ENCODE peak calls at places on chromosome 15, in five cellular contexts. S is dorsolateral prefrontal cortex, V is cardiac muscle cell, O is GM12878, D is testis. K is an unnamed sample.

GRCh38 chr15:25251700-25252390 is 187.0 kb downstream of the UBE3A start:
- DNase-seq in O (no peak), V (no peak), S (no peak), D (no peak), K (no peak)

GRCh38 chr15:62472616-62473299 is 307.7 kb upstream of the C2CD4B start:
- DNase-seq in V (no peak), D (no peak), O (no peak), S (no peak), K (peak; percentile 6)

GRCh38 chr15:72198410-72199270 is 1.1 kb upstream of the GRAMD2A start:
- DNase-seq in D (no peak), S (no peak), V (no peak), O (no peak), K (no peak)

GRCh38 chr15:83855956-83856355 is 202.0 kb downstream of the ADAMTSL3 start:
- DNase-seq in O (no peak), S (no peak), D (no peak), V (no peak), K (no peak)

GRCh38 chr15:61243984-61244593 is 15.0 kb upstream of the RORA start:
- DNase-seq in S (no peak), D (no peak), V (no peak), O (no peak), K (no peak)

GRCh38 chr15:63973212-63974009 is 72.9 kb downstream of the DAPK2 start:
- DNase-seq in D (no peak), S (no peak), O (no peak), V (no peak), K (no peak)

GRCh38 chr15:98280576-98280975 is 320.1 kb downstream of the ARRDC4 start:
- DNase-seq in O (no peak), D (no peak), S (no peak), V (no peak), K (no peak)

GRCh38 chr15:90160781-90161727 is 40.1 kb upstream of the SEMA4B start:
- DNase-seq in S (no peak), O (no peak), D (no peak), V (no peak), K (no peak)

GRCh38 chr15:101037090-101037830 is 118.1 kb downstream of the LRRK1 start:
- DNase-seq in S (no peak), O (no peak), V (no peak), D (peak; percentile 6), K (no peak)

GRCh38 chr15:80550219-80550909 is 144.7 kb upstream of the ABHD17C start:
- DNase-seq in V (peak; percentile 94), D (no peak), O (peak; percentile 5), S (no peak), K (peak; percentile 49)

GRCh38 chr15:49122541-49123062 is 32.8 kb downstream of the COPS2 start:
- DNase-seq in D (no peak), O (no peak), S (no peak), V (no peak), K (no peak)

GRCh38 chr15:69126054-69126469 is 34.4 kb upstream of the GLCE start:
- DNase-seq in D (no peak), O (no peak), V (peak; percentile 95), S (no peak), K (no peak)

GRCh38 chr15:60744826-60745225 is 265.9 kb upstream of the ICE2 start:
- DNase-seq in D (no peak), S (no peak), O (no peak), V (no peak), K (no peak)

GRCh38 chr15:91660174-91660649 is 193.3 kb upstream of the SLCO3A1 start:
- DNase-seq in V (no peak), O (no peak), S (no peak), D (no peak), K (no peak)

GRCh38 chr15:32042269-32042996 is 12.1 kb downstream of the CHRNA7 start:
- DNase-seq in V (no peak), S (no peak), O (no peak), D (no peak), K (no peak)

GRCh38 chr15:82572986-82573385 is 32.7 kb upstream of the RPS17 start:
- DNase-seq in D (no peak), V (no peak), S (peak; percentile 47), O (no peak), K (no peak)

GRCh38 chr15:65556622-65557021 is 26.4 kb downstream of the HACD3 start:
- DNase-seq in V (no peak), D (no peak), O (no peak), S (no peak), K (no peak)

GRCh38 chr15:41511331-41512077 is 2.1 kb downstream of the LTK start:
- DNase-seq in V (no peak), S (no peak), O (no peak), D (no peak), K (no peak)

GRCh38 chr15:96585634-96586386 is 255.3 kb downstream of the NR2F2 start:
- DNase-seq in O (no peak), V (peak; percentile 40), S (no peak), D (no peak), K (no peak)

GRCh38 chr15:69414702-69415161 is 583 bp downstream of the KIF23 start:
- DNase-seq in V (peak; percentile 95), D (peak; percentile 28), O (no peak), S (no peak), K (peak; percentile 69)

GRCh38 chr15:69292826-69293420 is 5.8 kb upstream of the PAQR5 start:
- DNase-seq in D (no peak), V (no peak), S (no peak), O (no peak), K (no peak)

GRCh38 chr15:61205427-61205826 is 23.7 kb downstream of the RORA start:
- DNase-seq in V (peak; percentile 14), D (no peak), S (no peak), O (no peak), K (no peak)

GRCh38 chr15:92244703-92245102 is 149.0 kb upstream of the ST8SIA2 start:
- DNase-seq in V (no peak), O (no peak), S (no peak), D (no peak), K (no peak)

GRCh38 chr15:79562538-79563298 is 130.6 kb downstream of the MINAR1 start:
- DNase-seq in O (no peak), V (no peak), D (no peak), S (no peak), K (no peak)

GRCh38 chr15:78978601-78979179 is 33.8 kb upstream of the CTSH start:
- DNase-seq in D (no peak), V (no peak), S (no peak), O (peak; percentile 36), K (peak; percentile 72)

GRCh38 chr15:49927462-49927861 is 191.6 kb downstream of the ATP8B4 start:
- DNase-seq in D (no peak), V (peak; percentile 21), O (no peak), S (no peak), K (no peak)

GRCh38 chr15:81529444-81529950 is 155.5 kb upstream of the TMC3 start:
- DNase-seq in S (no peak), V (no peak), D (no peak), O (no peak), K (no peak)

GRCh38 chr15:73001840-73002239 is 50.4 kb upstream of the NEO1 start:
- DNase-seq in V (no peak), D (no peak), S (no peak), O (no peak), K (no peak)

GRCh38 chr15:90571063-90571541 is 41.4 kb downstream of the CRTC3 start:
- DNase-seq in O (no peak), S (no peak), D (peak; percentile 62), V (no peak), K (peak; percentile 42)

DNA sequence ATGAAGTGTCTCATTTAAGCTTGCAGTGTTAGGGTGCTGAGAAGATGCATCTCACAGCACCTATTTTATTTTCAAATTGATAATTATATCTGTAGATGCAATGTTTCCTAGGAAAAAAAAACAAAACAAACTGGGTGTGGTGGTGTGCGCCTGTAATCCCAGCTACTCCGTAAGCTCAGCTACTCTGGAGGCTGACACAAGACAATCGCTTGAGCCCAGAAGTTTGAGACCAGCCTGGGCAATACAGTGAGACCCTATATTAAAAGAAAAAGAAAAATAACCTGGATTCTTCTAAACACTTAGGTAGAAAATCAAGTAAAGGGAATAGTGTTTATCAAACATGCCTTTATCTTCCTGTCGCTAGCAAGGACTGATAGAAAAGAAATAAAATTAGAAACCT is 1.9 kb downstream of the MINDY2 start:
- DNase-seq in D (no peak), O (no peak), S (no peak), V (no peak), K (no peak)
- H3K4me3 ChIP-seq in D (no peak overlapping the region), O (peak overlapping the region; percentile 91), S (peak overlapping the region; percentile 77), V (peak overlapping the region; percentile 80), K (peak overlapping the region; percentile 90)

GRCh38 chr15:77634266-77634962 is 1.7 kb upstream of the LINGO1 start:
- DNase-seq in O (no peak), V (peak; percentile 68), D (peak; percentile 88), S (peak; percentile 78), K (peak; percentile 76)
- TF ChIP-seq CTCF in O (peak; percentile 62), V (peak; percentile 64), D (no peak), S (peak; percentile 70), K (peak; percentile 70)

GRCh38 chr15:58923696-58924300 is 9.7 kb downstream of the SLTM start:
- DNase-seq in O (no peak), S (no peak), D (no peak), V (peak; percentile 17), K (no peak)

GRCh38 chr15:58923284-58923683 is 10.2 kb downstream of the SLTM start:
- DNase-seq in S (no peak), D (no peak), V (no peak), O (no peak), K (no peak)

GRCh38 chr15:58921267-58921666 is 12.2 kb downstream of the SLTM start:
- DNase-seq in O (no peak), S (no peak), D (no peak), V (no peak), K (no peak)

GRCh38 chr15:58926823-58927222 is 6.7 kb downstream of the SLTM start:
- DNase-seq in O (no peak), S (no peak), V (no peak), D (no peak), K (no peak)

DNA sequence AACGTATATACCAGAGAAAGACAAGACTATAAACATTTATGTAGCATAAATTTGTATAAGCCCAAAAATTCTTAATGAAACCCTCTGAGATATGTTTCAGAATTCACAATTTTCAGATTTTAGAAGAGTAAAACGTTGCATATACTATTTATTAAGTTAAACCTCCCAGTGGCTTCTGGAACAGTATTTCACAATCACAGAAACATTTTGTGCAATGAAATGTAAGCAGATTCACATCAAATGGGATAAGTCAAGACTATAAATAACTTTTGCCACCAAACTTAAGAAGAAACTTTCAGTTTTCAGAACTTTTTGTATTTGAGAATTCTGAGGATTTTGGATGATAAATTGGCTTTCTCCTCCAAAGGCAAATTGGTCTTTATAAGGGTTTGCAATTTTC is 9.2 kb downstream of the SLTM start:
- DNase-seq in O (no peak), D (no peak), S (no peak), V (peak; percentile 67), K (no peak)
- H3K4me3 ChIP-seq in O (peak overlapping the region; percentile 7), D (no peak overlapping the region), S (no peak overlapping the region), V (no peak overlapping the region), K (no peak overlapping the region)

GRCh38 chr15:45091161-45091560 is 22.8 kb downstream of the DUOX2 start:
- DNase-seq in D (no peak), O (no peak), S (no peak), V (peak; percentile 65), K (no peak)

GRCh38 chr15:45089712-45090373 is 24.1 kb downstream of the DUOX2 start:
- DNase-seq in S (no peak), O (no peak), D (no peak), V (peak; percentile 17), K (no peak)

GRCh38 chr15:45088801-45089711 is 24.9 kb downstream of the DUOX2 start:
- DNase-seq in O (no peak), D (no peak), S (no peak), V (peak; percentile 23), K (no peak)

GRCh38 chr15:45084163-45084562 is 29.8 kb downstream of the DUOX2 start:
- DNase-seq in V (no peak), D (no peak), S (no peak), O (no peak), K (no peak)

GRCh38 chr15:45087513-45087912 is 26.5 kb downstream of the DUOX2 start:
- DNase-seq in V (no peak), D (no peak), S (no peak), O (no peak), K (no peak)
- TF ChIP-seq CTCF in V (no peak), D (no peak), S (no peak), O (no peak), K (peak; percentile 11)